ENCODE peak calls at places on chromosomes 2 and 18, in eight cellular contexts. W, S, K, U, L, C, D and Z are unnamed samples.

GRCh38 chr2:14451312-14451711 is 181.2 kb upstream of the LRATD1 start:
- DNase-seq in C (no peak), U (no peak), D (no peak), S (no peak), W (no peak), K (no peak), L (no peak), Z (no peak)

GRCh38 chr18:79553154-79553553 is 126.4 kb upstream of the CTDP1 start:
- DNase-seq in S (no peak), U (no peak), W (no peak), D (peak; percentile 61), C (no peak), K (no peak), L (no peak), Z (no peak)

GRCh38 chr2:148603562-148603920 is 41.0 kb upstream of the EPC2 start:
- DNase-seq in C (no peak), L (no peak), D (no peak), U (no peak), W (no peak), S (no peak), K (no peak), Z (no peak)

GRCh38 chr2:24454258-24454657 is 36.8 kb upstream of the NCOA1 start:
- DNase-seq in S (no peak), D (no peak), W (peak; percentile 59), L (peak; percentile 55), K (no peak), C (no peak), U (no peak), Z (peak; percentile 69)

GRCh38 chr2:138948070-138948539 is 167.9 kb upstream of the NXPH2 start:
- DNase-seq in D (no peak), W (peak; percentile 64), S (no peak), C (no peak), L (peak; percentile 98), U (no peak), K (no peak), Z (peak; percentile 98)

GRCh38 chr18:5178519-5178918 is 18.5 kb downstream of the AKAIN1 start:
- DNase-seq in L (no peak), C (no peak), W (no peak), K (no peak), D (no peak), S (no peak), U (no peak), Z (no peak)

GRCh38 chr2:83186050-83186790 is 1272.9 kb downstream of the SUCLG1 start:
- DNase-seq in U (no peak), W (no peak), L (no peak), K (no peak), C (peak; percentile 60), S (no peak), D (no peak), Z (no peak)

GRCh38 chr2:57045236-57045635 is 861.4 kb downstream of the CCDC85A start:
- DNase-seq in D (no peak), U (no peak), L (no peak), C (no peak), K (no peak), S (no peak), W (no peak), Z (no peak)

GRCh38 chr2:101613073-101613704 is 84.3 kb upstream of the MAP4K4 start:
- DNase-seq in L (no peak), U (no peak), W (peak; percentile 9), K (no peak), D (peak; percentile 79), C (no peak), S (no peak), Z (no peak)

GRCh38 chr2:120382541-120383144 is 36.7 kb downstream of the INHBB start:
- DNase-seq in S (no peak), W (no peak), U (no peak), D (no peak), C (no peak), L (no peak), K (no peak), Z (no peak)

GRCh38 chr18:30491815-30492551 is 550.6 kb downstream of the DSC3 start:
- DNase-seq in C (no peak), K (no peak), W (peak; percentile 34), U (no peak), S (no peak), L (no peak), D (no peak), Z (no peak)

GRCh38 chr18:71966791-71967190 is 577.4 kb downstream of the CBLN2 start:
- DNase-seq in K (no peak), U (no peak), S (no peak), C (no peak), D (no peak), W (no peak), L (no peak), Z (no peak)

GRCh38 chr2:3761328-3761727 is 58.0 kb downstream of the DCDC2C start:
- DNase-seq in S (no peak), C (no peak), D (no peak), K (no peak), U (no peak), W (no peak), L (no peak), Z (no peak)

GRCh38 chr2:161416633-161417427 is 733 bp downstream of the TBR1 start:
- DNase-seq in W (no peak), L (no peak), K (peak; percentile 32), D (no peak), S (no peak), U (no peak), C (no peak), Z (no peak)

GRCh38 chr2:199228887-199229819 is 228.6 kb downstream of the SATB2 start:
- DNase-seq in U (no peak), L (peak; percentile 61), S (no peak), D (no peak), W (peak; percentile 88), C (no peak), K (no peak), Z (peak; percentile 85)

GRCh38 chr18:26460449-26461091 is 87.8 kb downstream of the KCTD1 start:
- DNase-seq in K (no peak), C (peak; percentile 29), U (peak; percentile 98), L (peak; percentile 63), W (no peak), S (no peak), D (no peak), Z (peak; percentile 60)

GRCh38 chr2:239326831-239327535 is 73.8 kb downstream of the HDAC4 start:
- DNase-seq in C (no peak), W (peak; percentile 45), U (no peak), D (peak; percentile 68), S (peak; percentile 64), L (no peak), K (no peak), Z (no peak)

GRCh38 chr2:172106128-172106961 is 3.6 kb upstream of the DLX2 start:
- DNase-seq in S (no peak), L (no peak), W (no peak), K (peak; percentile 56), U (no peak), C (no peak), D (no peak), Z (peak; percentile 55)

GRCh38 chr18:62262050-62262449 is 63.1 kb upstream of the TNFRSF11A start:
- DNase-seq in K (no peak), D (no peak), U (no peak), L (no peak), C (no peak), S (no peak), W (no peak), Z (no peak)

GRCh38 chr2:15259356-15259756 is 301.8 kb downstream of the NBAS start:
- DNase-seq in S (no peak), K (no peak), W (no peak), C (no peak), U (no peak), D (no peak), L (peak; percentile 24), Z (no peak)

GRCh38 chr2:151971301-151972072 is 127.4 kb downstream of the CACNB4 start:
- DNase-seq in C (no peak), D (no peak), K (no peak), L (no peak), S (no peak), U (no peak), W (no peak), Z (no peak)

GRCh38 chr2:198597648-198598047 is 793.3 kb downstream of the PLCL1 start:
- DNase-seq in U (no peak), W (no peak), K (no peak), D (no peak), L (no peak), C (no peak), S (no peak), Z (no peak)

GRCh38 chr2:200297100-200297499 is 9.4 kb upstream of the SPATS2L start:
- DNase-seq in U (no peak), D (no peak), S (no peak), K (no peak), C (no peak), W (no peak), L (no peak), Z (no peak)

GRCh38 chr2:231861538-231861937 is 64.7 kb downstream of the NPPC start:
- DNase-seq in W (no peak), L (no peak), U (no peak), D (no peak), S (no peak), K (no peak), C (no peak), Z (no peak)

GRCh38 chr2:222884114-222884764 is 23.4 kb downstream of the ACSL3 start:
- DNase-seq in K (no peak), U (no peak), S (no peak), D (no peak), L (no peak), C (no peak), W (no peak), Z (peak; percentile 41)

GRCh38 chr2:239959059-239959971 is 65.8 kb downstream of the NDUFA10 start:
- DNase-seq in D (peak; percentile 68), U (no peak), L (peak; percentile 34), K (no peak), S (no peak), C (no peak), W (no peak), Z (peak; percentile 22)